ENCODE peak calls at places on chromosomes 7 and 10, in four cellular contexts. S is AG04450, U is endothelial cell of umbilical vein, F is hepatocyte. H is an unnamed sample.

GRCh38 chr10:12504628-12505027 is 155.3 kb downstream of the CAMK1D start:
- DNase-seq in S (no peak), U (no peak), F (no peak), H (no peak)

GRCh38 chr10:58704226-58705200 is 191.8 kb downstream of the BICC1 start:
- DNase-seq in S (no peak), U (no peak), F (no peak), H (peak; percentile 37)

GRCh38 chr10:82982110-82982608 is 1107.2 kb downstream of the NRG3 start:
- DNase-seq in S (peak; percentile 67), U (peak; percentile 88), F (peak; percentile 12), H (peak; percentile 56)

GRCh38 chr10:30529373-30529998 is 95.5 kb downstream of the MAP3K8 start:
- DNase-seq in S (no peak), U (no peak), F (no peak), H (no peak)

GRCh38 chr10:120221873-120222485 is 235.0 kb upstream of the PLPP4 start:
- DNase-seq in S (no peak), U (peak; percentile 64), F (peak; percentile 82), H (peak; percentile 49)

GRCh38 chr7:100544949-100545635 is 6.1 kb downstream of the AGFG2 start:
- DNase-seq in S (no peak), U (no peak), F (no peak), H (peak; percentile 46)

GRCh38 chr10:576130-576465 is 113.4 kb downstream of the DIP2C start:
- DNase-seq in S (no peak), U (no peak), F (no peak), H (peak; percentile 56)

GRCh38 chr7:149569025-149569725 is 71.6 kb upstream of the ZNF746 start:
- DNase-seq in S (no peak), U (no peak), F (peak; percentile 74), H (no peak)

GRCh38 chr10:48406204-48406603 is 99.7 kb downstream of the MAPK8 start:
- DNase-seq in S (no peak), U (no peak), F (peak; percentile 46), H (peak; percentile 93)

GRCh38 chr10:99522078-99522479 is 10.7 kb upstream of the NKX2-3 start:
- DNase-seq in S (no peak), U (no peak), F (no peak), H (no peak)

GRCh38 chr7:128832880-128833147 is 2.6 kb downstream of the FLNC start:
- DNase-seq in S (no peak), U (no peak), F (no peak), H (no peak)
- H3K4me3 ChIP-seq in S (peak overlapping the region; percentile 93), U (peak overlapping the region; percentile 56), F (peak overlapping the region; percentile 29), H (no peak overlapping the region)

GRCh38 chr10:47033541-47034270 is 122.5 kb downstream of the PTPN20 start:
- DNase-seq in S (no peak), U (no peak), F (no peak), H (no peak)

GRCh38 chr10:47033081-47033480 is 121.9 kb downstream of the PTPN20 start:
- DNase-seq in S (no peak), U (no peak), F (no peak), H (no peak)

GRCh38 chr10:47036771-47037170 is 125.5 kb downstream of the PTPN20 start:
- DNase-seq in S (no peak), U (no peak), F (no peak), H (no peak)

GRCh38 chr10:47035447-47036337 is 124.5 kb downstream of the PTPN20 start:
- DNase-seq in S (no peak), U (no peak), F (no peak), H (no peak)

DNA sequence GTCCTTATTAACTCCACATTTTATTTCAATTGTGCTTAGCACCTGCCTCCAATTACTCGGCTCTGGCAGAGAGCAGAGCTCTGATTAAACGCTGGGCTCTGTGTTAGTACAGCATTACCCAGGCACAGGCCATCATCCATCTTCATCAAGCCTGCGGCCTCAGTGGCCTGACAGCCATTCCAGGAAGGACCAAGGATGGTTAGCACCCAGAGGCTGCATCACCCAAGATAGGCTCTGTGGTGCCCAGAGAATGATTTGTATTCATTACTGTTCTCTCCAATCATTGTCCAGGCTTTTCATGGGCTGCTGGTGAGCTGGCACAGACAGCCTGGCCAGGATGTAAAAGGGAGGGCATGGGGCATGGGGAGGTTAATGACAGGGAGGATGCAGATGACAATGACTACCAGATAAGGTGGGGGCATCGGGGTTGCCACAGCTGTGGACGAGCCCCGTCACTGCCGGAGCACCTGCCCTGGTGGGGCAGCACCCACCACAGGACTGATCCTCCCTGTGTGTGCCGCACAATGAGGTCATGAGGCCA is 123.4 kb downstream of the PTPN20 start:
- DNase-seq in S (no peak), U (no peak), F (no peak), H (no peak)
- H3K27me3 ChIP-seq in S (peaks cover 12% of the 10 kb centered on the region), U (no peaks in the 10 kb centered on the region), F (no peaks in the 10 kb centered on the region), H (peaks cover 6% of the 10 kb centered on the region)

DNA sequence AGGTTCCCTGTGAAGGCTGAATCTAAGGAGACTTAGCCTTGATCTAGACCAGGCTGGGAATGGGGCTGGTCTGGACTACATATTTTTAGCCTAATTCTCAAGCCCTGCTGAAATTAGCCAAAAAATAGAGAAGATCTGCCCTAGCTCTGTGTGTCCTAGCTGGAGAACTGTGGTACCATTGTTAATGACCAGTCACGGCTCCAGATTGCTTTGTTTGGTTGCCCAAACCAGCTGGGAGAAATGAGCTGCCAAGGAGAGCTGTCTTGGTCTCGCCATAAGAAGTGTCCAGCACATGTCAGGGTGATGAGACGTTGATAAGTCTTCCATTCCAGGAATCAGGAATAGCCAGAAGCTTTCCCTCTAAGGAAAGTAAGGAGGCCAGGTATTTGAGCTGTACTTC is 20.7 kb downstream of the GBX1 start:
- DNase-seq in S (no peak), U (no peak), F (no peak), H (no peak)
- TF ChIP-seq CTCF in S (no peak), U (no peak), F (no peak), H (no peak)

DNA sequence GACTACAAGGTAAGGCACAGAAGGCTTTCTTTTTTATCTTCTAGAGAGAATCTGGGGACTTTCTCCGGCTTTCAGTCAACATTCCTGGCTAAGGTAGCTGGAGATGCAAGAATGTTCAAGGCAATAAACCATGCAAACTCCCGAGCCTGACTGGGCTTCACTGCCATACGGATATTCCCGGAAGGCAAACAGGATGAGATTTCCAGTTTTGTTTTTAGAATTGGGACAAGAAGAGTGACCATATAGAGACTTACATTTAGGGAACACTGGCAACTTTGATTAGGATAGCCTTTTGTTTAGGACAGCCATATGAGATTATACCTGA is 269 bp downstream of the CALD1 start:
- DNase-seq in S (no peak), U (no peak), F (no peak), H (no peak)
- H3K4me3 ChIP-seq in S (peak overlapping the region; percentile 71), U (peak overlapping the region; percentile 100), F (peak overlapping the region; percentile 38), H (peak overlapping the region; percentile 41)

GRCh38 chr7:80335473-80336232 is 176.2 kb downstream of the GNAT3 start:
- DNase-seq in S (no peak), U (peak; percentile 83), F (peak; percentile 76), H (no peak)

GRCh38 chr7:80334185-80334584 is 177.7 kb downstream of the GNAT3 start:
- DNase-seq in S (no peak), U (no peak), F (no peak), H (no peak)

GRCh38 chr7:80330434-80330833 is 181.4 kb downstream of the GNAT3 start:
- DNase-seq in S (no peak), U (no peak), F (no peak), H (no peak)

DNA sequence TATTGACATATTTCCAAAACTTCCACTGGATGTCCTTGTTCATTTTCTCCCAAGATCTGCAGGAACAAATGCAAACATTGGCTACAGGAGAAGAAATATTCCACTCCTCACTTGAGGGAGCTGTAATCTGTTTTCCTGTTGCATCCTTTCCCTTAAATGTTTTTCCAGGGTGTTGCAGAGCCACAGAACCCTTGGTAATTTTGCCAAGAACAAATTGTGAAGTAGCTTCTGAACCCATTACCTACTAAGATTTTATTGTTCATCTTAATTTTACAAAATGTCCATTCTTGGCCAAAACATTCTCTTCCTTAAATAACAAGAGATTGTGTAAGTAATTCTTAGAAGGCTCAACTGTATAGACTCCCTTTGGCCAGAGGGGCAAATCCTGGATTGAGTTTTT is 177.0 kb downstream of the GNAT3 start:
- DNase-seq in S (no peak), U (peak; percentile 33), F (no peak), H (no peak)
- H3K27me3 ChIP-seq in S (no peaks in the 10 kb centered on the region), U (no peaks in the 10 kb centered on the region), F (no peaks in the 10 kb centered on the region), H (no peaks in the 10 kb centered on the region)

GRCh38 chr10:121975295-121976086 is 474 bp upstream of the NSMCE4A start:
- DNase-seq in S (no peak), U (no peak), F (no peak), H (no peak)
- TF ChIP-seq CTCF in S (no peak), U (no peak), F (peak; percentile 70), H (peak; percentile 71)

GRCh38 chr7:711967-712600 is 14.4 kb upstream of the DNAAF5 start:
- DNase-seq in S (no peak), U (no peak), F (peak; percentile 54), H (no peak)

GRCh38 chr7:711093-711966 is 15.2 kb upstream of the DNAAF5 start:
- DNase-seq in S (no peak), U (peak; percentile 42), F (peak; percentile 2), H (no peak)

GRCh38 chr7:713488-714230 is 12.8 kb upstream of the DNAAF5 start:
- DNase-seq in S (no peak), U (no peak), F (peak; percentile 5), H (no peak)

GRCh38 chr7:714251-714671 is 12.2 kb upstream of the DNAAF5 start:
- DNase-seq in S (no peak), U (no peak), F (peak; percentile 2), H (no peak)

GRCh38 chr7:712601-713457 is 13.7 kb upstream of the DNAAF5 start:
- DNase-seq in S (no peak), U (no peak), F (no peak), H (no peak)
- H3K4me3 ChIP-seq in S (peak overlapping the region; percentile 27), U (no peak overlapping the region), F (no peak overlapping the region), H (no peak overlapping the region)

GRCh38 chr7:144454-144826 is 47.9 kb upstream of the FAM20C start:
- DNase-seq in S (no peak), U (no peak), F (no peak), H (no peak)
- H3K27me3 ChIP-seq in S (peaks cover 4% of the 10 kb centered on the region), U (no peaks in the 10 kb centered on the region), F (no peaks in the 10 kb centered on the region), H (no peaks in the 10 kb centered on the region)

H was measured in bronchial epithelial cell.